ENCODE peak calls at places on chromosome 17, in five cellular contexts. N, G, K, T and U are unnamed samples. For H3K27me3, the result is how much of the 10 kb centered on the place peaks cover.

GRCh38 chr17:61179316-61179715 is 220.3 kb upstream of the TBX2 start:
- DNase-seq in N (no peak), G (no peak), K (no peak), T (no peak), U (no peak)

GRCh38 chr17:69447726-69448125 is 33.2 kb downstream of the MAP2K6 start:
- DNase-seq in N (no peak), G (no peak), K (no peak), T (no peak), U (no peak)

GRCh38 chr17:5545051-5545987 is 39.0 kb downstream of the NLRP1 start:
- DNase-seq in N (no peak), G (no peak), K (no peak), T (no peak), U (no peak)

GRCh38 chr17:235831-236640 is 54.6 kb upstream of the DOC2B start:
- DNase-seq in N (no peak), G (no peak), K (no peak), T (no peak), U (no peak)

GRCh38 chr17:45171338-45172231 is 9.9 kb downstream of the HEXIM2 start:
- DNase-seq in N (peak), G (no peak), K (no peak), T (no peak), U (no peak)

GRCh38 chr17:12730931-12731521 is 58.3 kb upstream of the ARHGAP44 start:
- DNase-seq in N (peak), G (no peak), K (no peak), T (peak), U (no peak)

GRCh38 chr17:32489320-32490100 is 2.7 kb downstream of the CDK5R1 start:
- DNase-seq in N (no peak), G (no peak), K (no peak), T (no peak), U (no peak)

GRCh38 chr17:17824780-17825614 is 11.8 kb downstream of the SREBF1 start:
- DNase-seq in N (peak), G (no peak), K (no peak), T (no peak), U (no peak)

GRCh38 chr17:12806630-12807029 is 17.3 kb downstream of the ARHGAP44 start:
- DNase-seq in N (no peak), G (no peak), K (no peak), T (no peak), U (no peak)

GRCh38 chr17:16491703-16492612 is at the start of gene LRRC75A:
- DNase-seq in N (peak), G (no peak), K (peak), T (no peak), U (no peak)

GRCh38 chr17:1997587-1998425 is 27.3 kb downstream of the RTN4RL1 start:
- DNase-seq in N (peak), G (no peak), K (no peak), T (no peak), U (no peak)

GRCh38 chr17:59357929-59358328 is 26.5 kb downstream of the YPEL2 start:
- DNase-seq in N (no peak), G (no peak), K (no peak), T (no peak), U (no peak)

GRCh38 chr17:40025991-40026815 is 11.0 kb downstream of the CSF3 start:
- DNase-seq in N (no peak), G (no peak), K (no peak), T (no peak), U (no peak)

GRCh38 chr17:12041316-12041715 is 20.6 kb downstream of the MAP2K4 start:
- DNase-seq in N (no peak), G (no peak), K (no peak), T (peak), U (no peak)

GRCh38 chr17:68320311-68320865 is 29.1 kb downstream of the ARSG start:
- DNase-seq in N (peak), G (no peak), K (no peak), T (no peak), U (no peak)

GRCh38 chr17:29884995-29885394 is 45.0 kb downstream of the SSH2 start:
- DNase-seq in N (no peak), G (peak), K (no peak), T (no peak), U (no peak)

GRCh38 chr17:3740611-3741073 is 16.9 kb downstream of the HASPIN start:
- DNase-seq in N (no peak), G (peak), K (no peak), T (no peak), U (no peak)

GRCh38 chr17:33950061-33950460 is 305.0 kb upstream of the CCL2 start:
- DNase-seq in N (no peak), G (no peak), K (no peak), T (no peak), U (no peak)

GRCh38 chr17:33949100-33949499 is 306.0 kb upstream of the CCL2 start:
- DNase-seq in N (peak), G (no peak), K (peak), T (no peak), U (no peak)

GRCh38 chr17:33954597-33954996 is 300.5 kb upstream of the CCL2 start:
- DNase-seq in N (no peak), G (no peak), K (no peak), T (no peak), U (no peak)

GRCh38 chr17:33955461-33955860 is 299.6 kb upstream of the CCL2 start:
- DNase-seq in N (no peak), G (no peak), K (no peak), T (no peak), U (no peak)

DNA sequence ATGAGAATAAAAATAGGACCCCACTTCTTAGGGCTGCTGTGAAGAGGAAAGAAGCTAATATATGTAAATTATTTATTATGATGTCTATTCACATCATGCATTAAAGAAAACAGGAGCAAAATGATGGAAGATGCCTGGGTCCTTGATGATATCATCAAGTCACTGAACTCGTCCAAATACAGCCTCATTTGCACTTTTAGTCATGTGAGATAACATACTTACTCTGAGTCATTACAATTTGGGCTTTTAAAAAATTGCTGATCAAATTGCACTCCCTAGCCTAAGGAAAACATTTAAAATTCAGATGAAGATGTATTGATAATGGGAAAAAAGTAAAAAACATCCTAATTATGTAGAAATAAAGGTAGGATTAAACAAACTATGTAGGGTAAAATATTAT is 302.7 kb upstream of the CCL2 start:
- DNase-seq in N (no peak), G (no peak), K (no peak), T (no peak), U (no peak)
- TF ChIP-seq REST in N (no peak), G (no peak), K (no peak), T (no peak), U (no peak)

GRCh38 chr17:27549251-27549919 is 81.6 kb upstream of the LGALS9 start:
- DNase-seq in N (no peak), G (no peak), K (no peak), T (no peak), U (no peak)

GRCh38 chr17:27546624-27547300 is 84.2 kb upstream of the LGALS9 start:
- DNase-seq in N (no peak), G (no peak), K (no peak), T (no peak), U (no peak)

GRCh38 chr17:27550291-27550930 is 80.6 kb upstream of the LGALS9 start:
- DNase-seq in N (no peak), G (no peak), K (no peak), T (no peak), U (no peak)

GRCh38 chr17:27547301-27547683 is 83.7 kb upstream of the LGALS9 start:
- DNase-seq in N (no peak), G (no peak), K (no peak), T (no peak), U (no peak)

DNA sequence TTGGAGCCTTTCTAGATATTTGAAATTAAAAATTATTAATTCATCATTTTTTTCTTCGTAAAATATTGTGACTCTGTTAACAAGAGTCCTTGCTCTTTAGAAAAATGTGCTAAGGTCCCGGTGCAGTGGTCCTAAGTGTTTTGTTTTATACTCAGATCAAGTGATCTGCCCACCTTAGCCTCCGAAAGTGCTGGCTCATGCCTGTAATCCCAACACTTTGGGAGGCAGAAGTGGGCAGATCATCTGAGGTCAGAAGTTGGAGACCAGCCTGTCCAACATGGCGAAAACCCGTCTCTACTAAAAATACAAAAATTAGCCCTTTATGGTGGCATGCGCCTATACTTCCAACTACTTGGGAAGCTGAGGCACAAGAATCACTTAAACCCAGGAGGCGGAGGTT is 82.6 kb upstream of the LGALS9 start:
- DNase-seq in N (no peak), G (no peak), K (no peak), T (no peak), U (no peak)
- H3K27me3 ChIP-seq in N (under half), G (under half), K (under half), T (under half), U (under half)

DNA sequence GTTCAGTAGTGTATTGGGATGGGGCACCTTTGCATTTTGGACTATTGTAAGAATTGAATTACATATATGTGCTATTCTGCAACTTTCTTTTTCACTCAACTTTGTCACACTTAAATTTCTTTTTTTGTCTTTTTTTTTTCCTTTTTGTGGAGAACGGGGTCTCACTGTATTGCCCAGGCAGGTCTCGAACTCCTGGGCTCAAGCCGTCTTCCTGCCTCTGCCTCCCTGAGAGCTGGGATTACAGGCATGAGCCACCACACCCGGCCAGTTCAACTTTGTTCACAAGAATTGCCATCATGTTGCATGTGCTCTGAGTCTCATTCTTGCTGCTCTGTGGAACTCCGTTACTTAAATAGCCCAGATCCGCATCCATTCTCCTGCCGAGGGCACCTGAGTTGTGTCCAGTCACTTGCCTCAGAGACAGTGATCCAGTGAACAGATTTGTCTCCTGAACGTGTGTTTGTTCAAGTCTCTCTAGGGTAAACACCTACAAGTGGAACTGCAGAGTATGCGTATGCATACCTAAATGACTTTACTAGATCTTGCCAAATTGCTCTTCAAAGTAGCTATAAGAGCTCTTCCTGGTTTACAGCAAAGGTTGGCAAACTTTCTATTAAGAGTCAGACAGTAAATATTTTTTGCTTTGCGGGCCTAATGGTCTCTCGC is 3.4 kb upstream of the SLC38A10 start:
- DNase-seq in N (no peak), G (no peak), K (no peak), T (no peak), U (no peak)
- TF ChIP-seq POLR2AphosphoS5 in N (no peak), G (no peak), K (no peak), T (no peak), U (no peak)

GRCh38 chr17:77317091-77317519 is 176.3 kb downstream of the SEC14L1 start:
- DNase-seq in N (no peak), G (no peak), K (peak), T (no peak), U (no peak)
- TF ChIP-seq REST in N (no peak), G (no peak), K (no peak), T (no peak), U (no peak)

GRCh38 chr17:7166873-7167272 is 12.3 kb downstream of the ASGR1 start:
- DNase-seq in N (no peak), G (no peak), K (no peak), T (no peak), U (no peak)
- H3K27me3 ChIP-seq in N (under half), G (under half), K (under half), T (under half), U (under half)